ENCODE peak calls at places on chromosomes 11 and 22, in four cellular contexts. One of them, this sample, is unnamed.

GRCh38 chr11:134527382-134528243 is 115.6 kb upstream of the B3GAT1 start:
- DNase-seq in foreskin fibroblast: no peak
- DNase-seq in pancreas: no peak
- DNase-seq in fibroblast of the aortic adventitia: no peak
- DNase-seq in this sample: no peak

GRCh38 chr11:43419460-43419859 is 60.7 kb downstream of the TTC17 start:
- DNase-seq in foreskin fibroblast: peak
- DNase-seq in pancreas: peak
- DNase-seq in fibroblast of the aortic adventitia: peak
- DNase-seq in this sample: no peak

GRCh38 chr22:22060200-22061084 is 77.9 kb upstream of the TOP3B start:
- DNase-seq in foreskin fibroblast: peak
- DNase-seq in pancreas: peak
- DNase-seq in fibroblast of the aortic adventitia: peak
- DNase-seq in this sample: peak

GRCh38 chr11:117002639-117003305 is 95.5 kb downstream of the SIK3 start:
- DNase-seq in foreskin fibroblast: no peak
- DNase-seq in pancreas: no peak
- DNase-seq in fibroblast of the aortic adventitia: no peak
- DNase-seq in this sample: no peak

GRCh38 chr22:20268289-20268349 is at the start of gene RTN4R:
- DNase-seq in foreskin fibroblast: no peak
- DNase-seq in pancreas: no peak
- DNase-seq in fibroblast of the aortic adventitia: no peak
- DNase-seq in this sample: no peak

GRCh38 chr11:128323381-128323780 is 264.0 kb downstream of the ETS1 start:
- DNase-seq in foreskin fibroblast: peak
- DNase-seq in pancreas: no peak
- DNase-seq in fibroblast of the aortic adventitia: peak
- DNase-seq in this sample: no peak

GRCh38 chr22:33897621-33897910 is 22.7 kb downstream of the LARGE1 start:
- DNase-seq in foreskin fibroblast: no peak
- DNase-seq in pancreas: no peak
- DNase-seq in fibroblast of the aortic adventitia: no peak
- DNase-seq in this sample: no peak

GRCh38 chr11:17473071-17473744 is 3.4 kb downstream of the ABCC8 start:
- DNase-seq in foreskin fibroblast: peak
- DNase-seq in pancreas: no peak
- DNase-seq in fibroblast of the aortic adventitia: no peak
- DNase-seq in this sample: no peak

GRCh38 chr22:47192651-47193437 is 430.4 kb downstream of the TBC1D22A start:
- DNase-seq in foreskin fibroblast: no peak
- DNase-seq in pancreas: no peak
- DNase-seq in fibroblast of the aortic adventitia: no peak
- DNase-seq in this sample: no peak

GRCh38 chr11:71393283-71393682 is 54.9 kb downstream of the DHCR7 start:
- DNase-seq in foreskin fibroblast: no peak
- DNase-seq in pancreas: no peak
- DNase-seq in fibroblast of the aortic adventitia: no peak
- DNase-seq in this sample: no peak

GRCh38 chr11:109735139-109735538 is 313.1 kb downstream of the C11orf87 start:
- DNase-seq in foreskin fibroblast: no peak
- DNase-seq in pancreas: no peak
- DNase-seq in fibroblast of the aortic adventitia: no peak
- DNase-seq in this sample: no peak

GRCh38 chr22:50262460-50262911 is 1.0 kb upstream of the MAPK12 start:
- DNase-seq in foreskin fibroblast: peak
- DNase-seq in pancreas: no peak
- DNase-seq in fibroblast of the aortic adventitia: no peak
- DNase-seq in this sample: no peak

GRCh38 chr22:29938285-29938693 is 55.3 kb downstream of the MTMR3 start:
- DNase-seq in foreskin fibroblast: no peak
- DNase-seq in pancreas: no peak
- DNase-seq in fibroblast of the aortic adventitia: no peak
- DNase-seq in this sample: no peak

GRCh38 chr11:31824791-31825452 is 13.8 kb upstream of the PAX6 start:
- DNase-seq in foreskin fibroblast: no peak
- DNase-seq in pancreas: no peak
- DNase-seq in fibroblast of the aortic adventitia: no peak
- DNase-seq in this sample: no peak

GRCh38 chr22:48644997-48645396 is 1182.7 kb downstream of the BRD1 start:
- DNase-seq in foreskin fibroblast: no peak
- DNase-seq in pancreas: no peak
- DNase-seq in fibroblast of the aortic adventitia: no peak
- DNase-seq in this sample: no peak

DNA sequence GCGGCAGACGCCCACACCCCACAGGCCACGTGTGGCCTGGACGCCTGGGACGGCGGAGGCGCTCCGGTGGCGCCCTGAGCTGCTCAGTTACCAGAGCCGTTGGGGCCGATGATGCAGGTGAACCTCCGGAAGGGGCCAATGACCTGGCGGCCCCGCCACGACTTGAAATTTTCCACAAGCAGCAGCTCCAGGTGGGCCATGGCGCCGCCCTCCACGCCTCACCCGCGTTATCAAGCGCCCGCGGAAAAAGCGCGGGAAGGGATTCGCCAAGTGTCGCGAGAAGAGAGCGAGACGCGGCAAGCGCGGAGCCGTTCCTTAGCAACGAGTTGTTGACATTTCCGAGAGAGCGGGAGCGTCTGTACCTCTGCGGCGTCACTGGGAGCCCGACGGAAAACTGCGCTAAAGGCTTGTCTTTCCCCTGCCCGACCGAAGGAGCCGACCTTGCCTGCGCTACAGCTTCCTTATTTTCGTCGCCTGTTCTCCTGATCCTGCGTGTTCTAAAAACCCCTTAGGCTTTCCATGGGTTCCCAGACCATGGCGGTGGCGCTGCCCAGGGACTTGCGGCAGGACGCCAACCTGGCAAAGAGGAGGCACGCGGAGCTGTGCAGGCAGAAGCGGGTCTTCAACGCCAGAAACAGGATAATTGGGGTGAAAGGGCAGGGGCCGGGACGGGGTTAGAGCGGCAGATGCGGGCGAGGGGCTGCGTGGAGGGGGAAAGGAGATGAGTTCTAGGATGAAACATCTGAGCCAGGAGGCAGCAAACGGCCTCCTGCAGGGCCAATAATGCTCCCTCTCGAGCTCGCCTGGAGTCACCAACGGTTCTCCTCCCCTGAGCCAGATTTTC is at the start of the genes RIBC2 and SMC1B:
- DNase-seq in foreskin fibroblast: peak
- DNase-seq in pancreas: peak
- DNase-seq in fibroblast of the aortic adventitia: peak
- DNase-seq in this sample: peak
- H3K4me3 ChIP-seq in foreskin fibroblast: peak
- H3K4me3 ChIP-seq in pancreas: peak
- H3K4me3 ChIP-seq in fibroblast of the aortic adventitia: peak
- H3K4me3 ChIP-seq in this sample: peak

GRCh38 chr11:10436224-10436623 is 18.8 kb upstream of the AMPD3 start:
- DNase-seq in foreskin fibroblast: no peak
- DNase-seq in pancreas: no peak
- DNase-seq in fibroblast of the aortic adventitia: no peak
- DNase-seq in this sample: no peak

GRCh38 chr11:10436733-10437132 is 18.3 kb upstream of the AMPD3 start:
- DNase-seq in foreskin fibroblast: no peak
- DNase-seq in pancreas: no peak
- DNase-seq in fibroblast of the aortic adventitia: no peak
- DNase-seq in this sample: no peak

GRCh38 chr11:10429526-10429925 is 25.5 kb upstream of the AMPD3 start:
- DNase-seq in foreskin fibroblast: no peak
- DNase-seq in pancreas: no peak
- DNase-seq in fibroblast of the aortic adventitia: no peak
- DNase-seq in this sample: no peak

GRCh38 chr11:10432493-10432892 is 22.6 kb upstream of the AMPD3 start:
- DNase-seq in foreskin fibroblast: no peak
- DNase-seq in pancreas: no peak
- DNase-seq in fibroblast of the aortic adventitia: no peak
- DNase-seq in this sample: no peak

DNA sequence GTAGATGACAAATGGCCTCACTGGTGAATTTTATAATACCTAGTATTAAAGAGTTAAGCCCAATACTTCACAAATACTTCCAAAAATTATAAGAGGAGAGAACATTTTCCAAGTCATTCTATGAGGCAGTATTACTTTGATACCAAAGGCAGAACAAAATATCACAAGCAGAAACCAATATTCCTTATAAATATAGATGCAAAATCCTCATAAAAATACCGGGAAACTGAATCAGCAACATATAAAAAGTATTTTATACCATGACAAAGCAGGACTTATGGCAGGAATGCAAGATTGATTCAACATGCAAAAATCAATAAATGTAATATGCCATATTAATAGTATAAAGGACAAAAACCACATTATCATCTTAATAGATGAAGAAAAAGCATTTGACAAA is 22.1 kb upstream of the AMPD3 start:
- DNase-seq in foreskin fibroblast: no peak
- DNase-seq in pancreas: no peak
- DNase-seq in fibroblast of the aortic adventitia: no peak
- DNase-seq in this sample: no peak
- H3K4me3 ChIP-seq in foreskin fibroblast: no peak
- H3K4me3 ChIP-seq in pancreas: no peak
- H3K4me3 ChIP-seq in fibroblast of the aortic adventitia: no peak
- H3K4me3 ChIP-seq in this sample: no peak

GRCh38 chr11:118910309-118911112 is 15.2 kb downstream of the BCL9L start:
- DNase-seq in foreskin fibroblast: peak
- DNase-seq in pancreas: peak
- DNase-seq in fibroblast of the aortic adventitia: peak
- DNase-seq in this sample: peak
- H3K4me3 ChIP-seq in foreskin fibroblast: peak
- H3K4me3 ChIP-seq in pancreas: peak
- H3K4me3 ChIP-seq in fibroblast of the aortic adventitia: peak
- H3K4me3 ChIP-seq in this sample: peak

GRCh38 chr11:86018249-86018648 is 50.6 kb downstream of the PICALM start:
- DNase-seq in foreskin fibroblast: no peak
- DNase-seq in pancreas: no peak
- DNase-seq in fibroblast of the aortic adventitia: no peak
- DNase-seq in this sample: no peak
- H3K4me3 ChIP-seq in foreskin fibroblast: no peak
- H3K4me3 ChIP-seq in pancreas: no peak
- H3K4me3 ChIP-seq in fibroblast of the aortic adventitia: no peak
- H3K4me3 ChIP-seq in this sample: no peak

GRCh38 chr11:122099345-122100045 is 16.5 kb downstream of the BLID start:
- DNase-seq in foreskin fibroblast: peak
- DNase-seq in pancreas: no peak
- DNase-seq in fibroblast of the aortic adventitia: peak
- DNase-seq in this sample: no peak
- H3K4me3 ChIP-seq in foreskin fibroblast: peak
- H3K4me3 ChIP-seq in pancreas: peak
- H3K4me3 ChIP-seq in fibroblast of the aortic adventitia: peak
- H3K4me3 ChIP-seq in this sample: peak

GRCh38 chr11:45885274-45885920 is at the start of gene MAPK8IP1:
- DNase-seq in foreskin fibroblast: peak
- DNase-seq in pancreas: peak
- DNase-seq in fibroblast of the aortic adventitia: peak
- DNase-seq in this sample: peak

GRCh38 chr11:45881708-45882368 is 3.6 kb upstream of the MAPK8IP1 start:
- DNase-seq in foreskin fibroblast: no peak
- DNase-seq in pancreas: no peak
- DNase-seq in fibroblast of the aortic adventitia: no peak
- DNase-seq in this sample: no peak

GRCh38 chr11:45886816-45887520 is 1.5 kb downstream of the MAPK8IP1 start:
- DNase-seq in foreskin fibroblast: no peak
- DNase-seq in pancreas: no peak
- DNase-seq in fibroblast of the aortic adventitia: no peak
- DNase-seq in this sample: no peak

GRCh38 chr11:45885921-45886721 is 670 bp downstream of the MAPK8IP1 start:
- DNase-seq in foreskin fibroblast: no peak
- DNase-seq in pancreas: no peak
- DNase-seq in fibroblast of the aortic adventitia: no peak
- DNase-seq in this sample: no peak

DNA sequence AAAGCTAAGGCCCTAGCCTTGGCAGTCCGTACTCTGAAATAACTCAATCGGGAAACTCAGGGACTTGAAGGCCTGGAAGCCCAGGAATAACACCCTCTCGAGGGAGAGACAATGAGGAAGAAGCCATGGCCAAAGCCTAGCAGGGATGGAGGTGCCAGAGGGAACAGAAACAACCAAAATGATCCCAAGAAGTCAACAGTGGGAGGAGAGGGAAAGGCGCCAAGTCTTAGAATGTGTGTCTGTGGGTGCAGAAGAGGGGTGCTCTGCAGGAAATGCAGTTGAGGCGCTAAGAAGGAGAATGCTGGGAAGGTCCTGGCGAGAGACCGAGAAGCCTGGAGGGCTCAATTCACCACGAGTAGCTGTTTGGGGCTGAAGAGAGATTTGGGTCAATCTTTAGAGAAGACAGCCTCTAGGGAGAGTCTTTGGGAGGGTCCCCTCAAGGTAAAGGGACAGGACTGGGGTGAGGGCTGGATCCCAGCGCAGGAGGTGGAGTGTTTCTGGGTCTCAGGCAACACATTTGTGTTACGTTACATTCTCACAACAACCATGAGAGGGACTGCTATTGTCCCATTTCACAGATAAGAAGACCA is 760 bp upstream of the MAPK8IP1 start:
- DNase-seq in foreskin fibroblast: no peak
- DNase-seq in pancreas: no peak
- DNase-seq in fibroblast of the aortic adventitia: no peak
- DNase-seq in this sample: no peak
- H3K4me3 ChIP-seq in foreskin fibroblast: no peak
- H3K4me3 ChIP-seq in pancreas: peak
- H3K4me3 ChIP-seq in fibroblast of the aortic adventitia: no peak
- H3K4me3 ChIP-seq in this sample: no peak

GRCh38 chr22:38080847-38081635 is 2.9 kb downstream of the SLC16A8 start:
- DNase-seq in foreskin fibroblast: peak
- DNase-seq in pancreas: no peak
- DNase-seq in fibroblast of the aortic adventitia: peak
- DNase-seq in this sample: no peak
- H3K4me3 ChIP-seq in foreskin fibroblast: peak
- H3K4me3 ChIP-seq in pancreas: peak
- H3K4me3 ChIP-seq in fibroblast of the aortic adventitia: peak
- H3K4me3 ChIP-seq in this sample: no peak

GRCh38 chr11:76623171-76623883 is 47.2 kb downstream of the LRRC32 start:
- DNase-seq in foreskin fibroblast: peak
- DNase-seq in pancreas: no peak
- DNase-seq in fibroblast of the aortic adventitia: peak
- DNase-seq in this sample: peak

GRCh38 chr11:76621466-76621865 is 49.1 kb downstream of the LRRC32 start:
- DNase-seq in foreskin fibroblast: no peak
- DNase-seq in pancreas: no peak
- DNase-seq in fibroblast of the aortic adventitia: no peak
- DNase-seq in this sample: no peak

GRCh38 chr11:76622481-76623094 is 48.0 kb downstream of the LRRC32 start:
- DNase-seq in foreskin fibroblast: no peak
- DNase-seq in pancreas: no peak
- DNase-seq in fibroblast of the aortic adventitia: no peak
- DNase-seq in this sample: no peak

GRCh38 chr11:76620471-76620870 is 50.1 kb downstream of the LRRC32 start:
- DNase-seq in foreskin fibroblast: peak
- DNase-seq in pancreas: no peak
- DNase-seq in fibroblast of the aortic adventitia: peak
- DNase-seq in this sample: no peak

DNA sequence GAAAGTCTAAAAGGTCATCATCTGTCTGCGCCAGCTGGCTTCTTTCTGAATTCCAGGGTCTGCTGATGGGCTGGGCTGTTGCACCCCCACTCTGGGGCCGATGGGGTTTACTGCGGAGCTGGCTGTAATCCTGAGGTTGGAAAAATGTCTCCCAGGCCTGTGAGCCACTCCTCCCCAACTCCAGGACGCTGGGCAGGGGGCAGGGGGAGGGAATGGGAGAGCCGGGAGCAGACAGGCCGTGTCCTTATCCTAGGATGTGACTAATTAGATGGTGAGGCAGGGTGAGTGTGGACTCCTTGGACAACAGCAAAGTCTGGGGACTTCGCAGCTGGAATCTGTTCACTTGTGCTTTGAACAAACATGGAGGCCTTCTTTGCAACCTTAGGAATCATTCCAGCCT is 48.7 kb downstream of the LRRC32 start:
- DNase-seq in foreskin fibroblast: no peak
- DNase-seq in pancreas: no peak
- DNase-seq in fibroblast of the aortic adventitia: peak
- DNase-seq in this sample: no peak
- H3K4me3 ChIP-seq in foreskin fibroblast: no peak
- H3K4me3 ChIP-seq in pancreas: no peak
- H3K4me3 ChIP-seq in fibroblast of the aortic adventitia: no peak
- H3K4me3 ChIP-seq in this sample: no peak